ENCODE peak calls at places on chromosomes 12 and 14, in six cellular contexts. One of them, this sample, is unnamed. For H3K4me1, the result is how much of the 10 kb centered on the place peaks cover.

GRCh38 chr12:58416211-58416610 is 474.8 kb downstream of the ATP23 start:
- DNase-seq in GM12878: no peak
- DNase-seq in CD8-positive, alpha-beta memory T cell: no peak
- DNase-seq in lower lobe of right lung: no peak
- DNase-seq in fibroblast of lung: peak
- DNase-seq in GM23248: peak
- DNase-seq in this sample: no peak

GRCh38 chr14:98958048-98959031 is 313.7 kb downstream of the BCL11B start:
- DNase-seq in GM12878: no peak
- DNase-seq in CD8-positive, alpha-beta memory T cell: no peak
- DNase-seq in lower lobe of right lung: no peak
- DNase-seq in fibroblast of lung: no peak
- DNase-seq in GM23248: no peak
- DNase-seq in this sample: no peak

GRCh38 chr14:93112891-93113677 is 2.6 kb downstream of the ITPK1 start:
- DNase-seq in GM12878: peak
- DNase-seq in CD8-positive, alpha-beta memory T cell: peak
- DNase-seq in lower lobe of right lung: peak
- DNase-seq in fibroblast of lung: peak
- DNase-seq in GM23248: peak
- DNase-seq in this sample: peak

GRCh38 chr12:88248606-88249005 is 106.5 kb downstream of the TMTC3 start:
- DNase-seq in GM12878: no peak
- DNase-seq in CD8-positive, alpha-beta memory T cell: no peak
- DNase-seq in lower lobe of right lung: no peak
- DNase-seq in fibroblast of lung: no peak
- DNase-seq in GM23248: no peak
- DNase-seq in this sample: no peak

GRCh38 chr14:75861161-75861621 is 120.6 kb downstream of the TGFB3 start:
- DNase-seq in GM12878: no peak
- DNase-seq in CD8-positive, alpha-beta memory T cell: no peak
- DNase-seq in lower lobe of right lung: no peak
- DNase-seq in fibroblast of lung: peak
- DNase-seq in GM23248: peak
- DNase-seq in this sample: no peak

GRCh38 chr14:93122820-93123219 is 7.1 kb upstream of the ITPK1 start:
- DNase-seq in GM12878: no peak
- DNase-seq in CD8-positive, alpha-beta memory T cell: no peak
- DNase-seq in lower lobe of right lung: no peak
- DNase-seq in fibroblast of lung: no peak
- DNase-seq in GM23248: no peak
- DNase-seq in this sample: no peak

GRCh38 chr14:36646664-36647416 is 14.8 kb upstream of the PAX9 start:
- DNase-seq in GM12878: no peak
- DNase-seq in CD8-positive, alpha-beta memory T cell: no peak
- DNase-seq in lower lobe of right lung: no peak
- DNase-seq in fibroblast of lung: no peak
- DNase-seq in GM23248: peak
- DNase-seq in this sample: no peak

GRCh38 chr14:44453433-44454171 is 53.5 kb downstream of the FSCB start:
- DNase-seq in GM12878: no peak
- DNase-seq in CD8-positive, alpha-beta memory T cell: no peak
- DNase-seq in lower lobe of right lung: no peak
- DNase-seq in fibroblast of lung: no peak
- DNase-seq in GM23248: no peak
- DNase-seq in this sample: no peak

GRCh38 chr12:4287325-4288290 is 14.0 kb downstream of the CCND2 start:
- DNase-seq in GM12878: no peak
- DNase-seq in CD8-positive, alpha-beta memory T cell: no peak
- DNase-seq in lower lobe of right lung: no peak
- DNase-seq in fibroblast of lung: peak
- DNase-seq in GM23248: peak
- DNase-seq in this sample: peak

GRCh38 chr12:53006810-53007742 is 820 bp downstream of the EIF4B start:
- DNase-seq in GM12878: peak
- DNase-seq in CD8-positive, alpha-beta memory T cell: peak
- DNase-seq in lower lobe of right lung: peak
- DNase-seq in fibroblast of lung: peak
- DNase-seq in GM23248: peak
- DNase-seq in this sample: peak

GRCh38 chr12:21843795-21844194 is 69.3 kb upstream of the KCNJ8 start:
- DNase-seq in GM12878: no peak
- DNase-seq in CD8-positive, alpha-beta memory T cell: no peak
- DNase-seq in lower lobe of right lung: no peak
- DNase-seq in fibroblast of lung: no peak
- DNase-seq in GM23248: no peak
- DNase-seq in this sample: no peak

GRCh38 chr12:48454675-48455074 is 17.7 kb upstream of the ANP32D start:
- DNase-seq in GM12878: no peak
- DNase-seq in CD8-positive, alpha-beta memory T cell: no peak
- DNase-seq in lower lobe of right lung: no peak
- DNase-seq in fibroblast of lung: no peak
- DNase-seq in GM23248: peak
- DNase-seq in this sample: no peak

GRCh38 chr14:50319293-50319692 is 7.2 kb downstream of the DMAC2L start:
- DNase-seq in GM12878: no peak
- DNase-seq in CD8-positive, alpha-beta memory T cell: no peak
- DNase-seq in lower lobe of right lung: no peak
- DNase-seq in fibroblast of lung: peak
- DNase-seq in GM23248: peak
- DNase-seq in this sample: no peak

GRCh38 chr12:52202361-52203078 is 10.7 kb upstream of the KRT80 start:
- DNase-seq in GM12878: no peak
- DNase-seq in CD8-positive, alpha-beta memory T cell: no peak
- DNase-seq in lower lobe of right lung: peak
- DNase-seq in fibroblast of lung: no peak
- DNase-seq in GM23248: peak
- DNase-seq in this sample: no peak

GRCh38 chr12:58906917-58907316 is 13.4 kb downstream of the LRIG3 start:
- DNase-seq in GM12878: no peak
- DNase-seq in CD8-positive, alpha-beta memory T cell: no peak
- DNase-seq in lower lobe of right lung: no peak
- DNase-seq in fibroblast of lung: no peak
- DNase-seq in GM23248: no peak
- DNase-seq in this sample: no peak

GRCh38 chr12:116863275-116863767 is 17.9 kb downstream of the HRK start:
- DNase-seq in GM12878: no peak
- DNase-seq in CD8-positive, alpha-beta memory T cell: no peak
- DNase-seq in lower lobe of right lung: no peak
- DNase-seq in fibroblast of lung: peak
- DNase-seq in GM23248: peak
- DNase-seq in this sample: no peak
- H3K27ac ChIP-seq in GM12878: no peak
- H3K27ac ChIP-seq in CD8-positive, alpha-beta memory T cell: no peak
- H3K27ac ChIP-seq in lower lobe of right lung: no peak
- H3K27ac ChIP-seq in fibroblast of lung: peak
- H3K27ac ChIP-seq in GM23248: no peak
- H3K27ac ChIP-seq in this sample: no peak

GRCh38 chr12:113096675-113097461 is 38.7 kb downstream of the RASAL1 start:
- DNase-seq in GM12878: no peak
- DNase-seq in CD8-positive, alpha-beta memory T cell: no peak
- DNase-seq in lower lobe of right lung: no peak
- DNase-seq in fibroblast of lung: no peak
- DNase-seq in GM23248: no peak
- DNase-seq in this sample: no peak

GRCh38 chr12:113093409-113094101 is 37.0 kb downstream of the DTX1 start:
- DNase-seq in GM12878: no peak
- DNase-seq in CD8-positive, alpha-beta memory T cell: no peak
- DNase-seq in lower lobe of right lung: no peak
- DNase-seq in fibroblast of lung: no peak
- DNase-seq in GM23248: no peak
- DNase-seq in this sample: no peak

GRCh38 chr12:113095405-113095804 is 38.9 kb downstream of the DTX1 start:
- DNase-seq in GM12878: no peak
- DNase-seq in CD8-positive, alpha-beta memory T cell: no peak
- DNase-seq in lower lobe of right lung: no peak
- DNase-seq in fibroblast of lung: no peak
- DNase-seq in GM23248: no peak
- DNase-seq in this sample: no peak

GRCh38 chr12:113092478-113093408 is 36.2 kb downstream of the DTX1 start:
- DNase-seq in GM12878: no peak
- DNase-seq in CD8-positive, alpha-beta memory T cell: no peak
- DNase-seq in lower lobe of right lung: peak
- DNase-seq in fibroblast of lung: no peak
- DNase-seq in GM23248: peak
- DNase-seq in this sample: peak

DNA sequence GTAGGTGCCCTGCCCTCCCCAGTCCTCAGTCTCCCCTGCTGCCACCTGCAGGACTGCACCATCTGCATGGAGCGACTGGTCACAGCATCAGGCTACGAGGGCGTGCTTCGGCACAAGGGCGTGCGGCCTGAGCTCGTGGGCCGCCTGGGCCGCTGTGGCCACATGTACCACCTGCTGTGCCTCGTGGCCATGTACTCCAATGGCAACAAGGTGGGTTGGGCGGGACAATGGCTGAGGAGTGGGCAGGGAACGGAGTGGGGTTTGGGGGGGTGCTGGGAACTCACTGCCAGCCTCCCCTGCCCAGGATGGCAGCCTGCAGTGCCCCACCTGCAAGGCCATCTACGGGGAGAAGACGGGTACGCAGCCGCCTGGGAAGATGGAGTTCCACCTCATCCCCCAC is 38.2 kb downstream of the DTX1 start:
- DNase-seq in GM12878: no peak
- DNase-seq in CD8-positive, alpha-beta memory T cell: no peak
- DNase-seq in lower lobe of right lung: no peak
- DNase-seq in fibroblast of lung: no peak
- DNase-seq in GM23248: no peak
- DNase-seq in this sample: no peak
- H3K4me1 ChIP-seq in GM12878: under half
- H3K4me1 ChIP-seq in CD8-positive, alpha-beta memory T cell: under half
- H3K4me1 ChIP-seq in lower lobe of right lung: under half
- H3K4me1 ChIP-seq in fibroblast of lung: under half
- H3K4me1 ChIP-seq in GM23248: under half
- H3K4me1 ChIP-seq in this sample: under half

DNA sequence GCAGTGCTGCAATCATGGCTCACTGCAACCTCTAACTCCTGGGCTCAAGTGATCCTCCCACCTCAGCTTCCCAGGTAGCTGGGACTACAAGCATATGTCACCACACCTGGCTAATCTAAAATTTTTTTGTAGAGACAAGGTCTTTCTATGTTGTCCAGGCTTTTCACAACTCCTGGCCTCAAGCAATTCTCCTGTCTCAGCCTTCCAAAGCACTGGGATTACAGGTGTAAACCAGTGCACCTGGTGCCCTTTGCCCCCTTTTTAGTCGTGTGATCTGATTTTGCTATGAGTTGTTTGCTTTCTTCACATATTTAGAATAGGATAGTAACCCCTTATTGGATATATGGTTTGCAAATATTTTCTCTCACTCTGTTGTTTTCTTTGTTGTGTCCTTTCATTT is 1.7 kb upstream of the RAD52 start:
- DNase-seq in GM12878: no peak
- DNase-seq in CD8-positive, alpha-beta memory T cell: no peak
- DNase-seq in lower lobe of right lung: no peak
- DNase-seq in fibroblast of lung: no peak
- DNase-seq in GM23248: no peak
- DNase-seq in this sample: no peak
- H3K27ac ChIP-seq in GM12878: no peak
- H3K27ac ChIP-seq in CD8-positive, alpha-beta memory T cell: no peak
- H3K27ac ChIP-seq in lower lobe of right lung: no peak
- H3K27ac ChIP-seq in fibroblast of lung: no peak
- H3K27ac ChIP-seq in GM23248: no peak
- H3K27ac ChIP-seq in this sample: no peak

DNA sequence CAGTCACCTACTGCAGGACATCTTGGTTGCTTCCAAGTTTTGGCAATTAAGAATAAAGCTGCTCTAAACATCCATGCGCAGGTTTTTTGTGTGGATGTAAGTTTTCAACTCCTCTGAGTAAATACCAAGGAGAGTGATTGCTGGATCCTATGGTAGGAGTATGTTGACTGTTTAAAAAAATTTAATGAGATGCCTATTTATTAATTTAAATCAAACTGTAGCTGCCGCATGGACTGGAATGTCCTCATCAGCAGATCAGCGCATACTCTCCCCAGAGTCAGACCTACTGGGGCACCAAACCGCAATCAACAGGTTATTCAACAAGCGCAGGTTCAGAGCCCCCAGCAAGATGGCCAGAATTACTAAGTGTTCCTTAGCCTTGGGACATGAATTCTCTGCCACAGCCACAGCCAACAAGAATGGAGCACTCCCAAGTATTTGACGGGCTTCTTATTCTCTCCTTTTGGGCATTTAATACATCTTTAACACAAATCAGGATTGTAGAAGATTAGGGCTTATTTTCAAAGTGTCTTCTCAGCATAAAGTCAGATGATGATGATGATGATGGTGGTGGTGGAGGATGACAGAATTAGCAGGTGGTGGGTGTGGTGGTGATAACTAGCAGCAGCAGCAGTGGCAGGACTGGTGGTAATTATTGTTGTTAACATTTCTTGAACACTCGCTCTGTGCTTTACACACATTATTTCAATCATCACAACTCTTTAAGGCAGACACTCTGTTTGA is 170.7 kb downstream of the CHST11 start:
- DNase-seq in GM12878: no peak
- DNase-seq in CD8-positive, alpha-beta memory T cell: no peak
- DNase-seq in lower lobe of right lung: no peak
- DNase-seq in fibroblast of lung: no peak
- DNase-seq in GM23248: no peak
- DNase-seq in this sample: no peak
- H3K4me1 ChIP-seq in GM12878: under half
- H3K4me1 ChIP-seq in CD8-positive, alpha-beta memory T cell: under half
- H3K4me1 ChIP-seq in lower lobe of right lung: under half
- H3K4me1 ChIP-seq in fibroblast of lung: under half
- H3K4me1 ChIP-seq in GM23248: under half
- H3K4me1 ChIP-seq in this sample: under half

GRCh38 chr12:54394281-54394719 is 9.8 kb upstream of the ZNF385A start:
- DNase-seq in GM12878: no peak
- DNase-seq in CD8-positive, alpha-beta memory T cell: no peak
- DNase-seq in lower lobe of right lung: no peak
- DNase-seq in fibroblast of lung: peak
- DNase-seq in GM23248: peak
- DNase-seq in this sample: no peak

GRCh38 chr12:54393350-54393655 is 8.8 kb upstream of the ZNF385A start:
- DNase-seq in GM12878: no peak
- DNase-seq in CD8-positive, alpha-beta memory T cell: no peak
- DNase-seq in lower lobe of right lung: no peak
- DNase-seq in fibroblast of lung: no peak
- DNase-seq in GM23248: no peak
- DNase-seq in this sample: peak

GRCh38 chr12:54393743-54394142 is 9.2 kb upstream of the ZNF385A start:
- DNase-seq in GM12878: no peak
- DNase-seq in CD8-positive, alpha-beta memory T cell: no peak
- DNase-seq in lower lobe of right lung: no peak
- DNase-seq in fibroblast of lung: no peak
- DNase-seq in GM23248: no peak
- DNase-seq in this sample: no peak

GRCh38 chr12:54390668-54391551 is 6.4 kb upstream of the ZNF385A start:
- DNase-seq in GM12878: no peak
- DNase-seq in CD8-positive, alpha-beta memory T cell: peak
- DNase-seq in lower lobe of right lung: no peak
- DNase-seq in fibroblast of lung: no peak
- DNase-seq in GM23248: no peak
- DNase-seq in this sample: no peak

GRCh38 chr12:54392485-54393349 is 8.2 kb upstream of the ZNF385A start:
- DNase-seq in GM12878: no peak
- DNase-seq in CD8-positive, alpha-beta memory T cell: no peak
- DNase-seq in lower lobe of right lung: no peak
- DNase-seq in fibroblast of lung: no peak
- DNase-seq in GM23248: no peak
- DNase-seq in this sample: no peak
- H3K27ac ChIP-seq in GM12878: no peak
- H3K27ac ChIP-seq in CD8-positive, alpha-beta memory T cell: no peak
- H3K27ac ChIP-seq in lower lobe of right lung: no peak
- H3K27ac ChIP-seq in fibroblast of lung: no peak
- H3K27ac ChIP-seq in GM23248: no peak
- H3K27ac ChIP-seq in this sample: peak

GRCh38 chr12:122976648-122976975 is 1.6 kb downstream of the OGFOD2 start:
- DNase-seq in GM12878: no peak
- DNase-seq in CD8-positive, alpha-beta memory T cell: no peak
- DNase-seq in lower lobe of right lung: no peak
- DNase-seq in fibroblast of lung: no peak
- DNase-seq in GM23248: no peak
- DNase-seq in this sample: no peak
- H3K4me1 ChIP-seq in GM12878: under half
- H3K4me1 ChIP-seq in CD8-positive, alpha-beta memory T cell: under half
- H3K4me1 ChIP-seq in lower lobe of right lung: half or more
- H3K4me1 ChIP-seq in fibroblast of lung: under half
- H3K4me1 ChIP-seq in GM23248: under half
- H3K4me1 ChIP-seq in this sample: half or more

This sample was measured in suprapubic skin.